ENCODE peak calls at places on chromosomes 3 and 15, in eight cellular contexts. Y is cardiac fibroblast, A is HFF-Myc, I is mucosa of descending colon, T is astrocyte of the spinal cord, K is sigmoid colon, J is adrenal gland, C is foreskin keratinocyte. H is an unnamed sample.
A peak's percentile ranks its signal among the peaks of the same experiment; 100 is the strongest.

GRCh38 chr3:106161236-106161635 is 292.4 kb upstream of the CBLB start:
- DNase-seq in Y (no peak), A (peak; percentile 5), I (no peak), T (no peak), K (no peak), J (no peak), C (no peak), H (no peak)

GRCh38 chr3:32105291-32106131 is 909 bp upstream of the GPD1L start:
- DNase-seq in Y (no peak), A (no peak), I (peak; percentile 14), T (peak; percentile 23), K (no peak), J (no peak), C (peak; percentile 19), H (peak; percentile 1)

GRCh38 chr3:9308298-9308990 is 54.4 kb upstream of the THUMPD3 start:
- DNase-seq in Y (no peak), A (no peak), I (no peak), T (no peak), K (no peak), J (no peak), C (no peak), H (no peak)

GRCh38 chr15:51493892-51494291 is 128.7 kb downstream of the DMXL2 start:
- DNase-seq in Y (peak; percentile 26), A (no peak), I (no peak), T (peak; percentile 5), K (no peak), J (no peak), C (no peak), H (no peak)

GRCh38 chr3:113223831-113224240 is 12.5 kb downstream of the BOC start:
- DNase-seq in Y (no peak), A (no peak), I (peak; percentile 28), T (no peak), K (no peak), J (no peak), C (no peak), H (no peak)

GRCh38 chr15:34154725-34155204 is 52.9 kb downstream of the PGBD4 start:
- DNase-seq in Y (peak; percentile 4), A (no peak), I (no peak), T (peak; percentile 4), K (no peak), J (no peak), C (peak; percentile 65), H (peak; percentile 34)

GRCh38 chr15:20386198-20386597 is 155.4 kb downstream of the GOLGA6L6 start:
- DNase-seq in Y (no peak), A (no peak), I (no peak), T (no peak), K (no peak), J (no peak), C (no peak), H (no peak)

GRCh38 chr3:124952456-124952855 is 17.9 kb upstream of the MUC13 start:
- DNase-seq in Y (no peak), A (no peak), I (no peak), T (no peak), K (no peak), J (no peak), C (no peak), H (no peak)

GRCh38 chr3:8450618-8451017 is 51.0 kb upstream of the LMCD1 start:
- DNase-seq in Y (peak; percentile 32), A (no peak), I (no peak), T (no peak), K (no peak), J (no peak), C (no peak), H (no peak)

GRCh38 chr3:119018690-119019463 is 15.8 kb downstream of the IGSF11 start:
- DNase-seq in Y (no peak), A (no peak), I (no peak), T (no peak), K (no peak), J (peak; percentile 56), C (no peak), H (no peak)

GRCh38 chr3:5376761-5377160 is 189.3 kb downstream of the EDEM1 start:
- DNase-seq in Y (no peak), A (no peak), I (peak; percentile 74), T (no peak), K (no peak), J (no peak), C (no peak), H (no peak)

GRCh38 chr15:72758195-72758594 is 25.4 kb downstream of the ADPGK start:
- DNase-seq in Y (peak; percentile 93), A (peak; percentile 16), I (no peak), T (peak; percentile 94), K (no peak), J (no peak), C (peak; percentile 42), H (peak; percentile 16)

GRCh38 chr3:36969540-36970432 is 23.1 kb downstream of the EPM2AIP1 start:
- DNase-seq in Y (peak; percentile 51), A (peak; percentile 52), I (no peak), T (peak; percentile 45), K (no peak), J (peak; percentile 68), C (peak; percentile 96), H (peak; percentile 58)

GRCh38 chr3:155791190-155791589 is 14.9 kb downstream of the C3orf33 start:
- DNase-seq in Y (no peak), A (no peak), I (no peak), T (no peak), K (no peak), J (no peak), C (no peak), H (no peak)

GRCh38 chr3:73653877-73654276 is 29.1 kb upstream of the PDZRN3 start:
- DNase-seq in Y (peak; percentile 23), A (no peak), I (no peak), T (peak; percentile 41), K (no peak), J (no peak), C (no peak), H (no peak)

GRCh38 chr15:85312486-85312885 is 67.9 kb upstream of the AKAP13 start:
- DNase-seq in Y (peak; percentile 29), A (no peak), I (no peak), T (peak; percentile 80), K (no peak), J (no peak), C (no peak), H (no peak)

GRCh38 chr15:85314139-85314538 is 66.3 kb upstream of the AKAP13 start:
- DNase-seq in Y (no peak), A (no peak), I (no peak), T (peak; percentile 28), K (no peak), J (no peak), C (no peak), H (no peak)

GRCh38 chr15:85313339-85313738 is 67.1 kb upstream of the AKAP13 start:
- DNase-seq in Y (no peak), A (no peak), I (no peak), T (no peak), K (no peak), J (no peak), C (no peak), H (no peak)

GRCh38 chr15:85311647-85312046 is 68.8 kb upstream of the AKAP13 start:
- DNase-seq in Y (no peak), A (no peak), I (no peak), T (no peak), K (no peak), J (no peak), C (no peak), H (no peak)

GRCh38 chr15:85312925-85313324 is 67.5 kb upstream of the AKAP13 start:
- DNase-seq in Y (peak; percentile 74), A (no peak), I (no peak), T (peak; percentile 92), K (no peak), J (no peak), C (no peak), H (no peak)
- TF ChIP-seq CTCF in Y (peak; percentile 51), A (no peak), I (no peak), T (peak; percentile 45), K (no peak), J (peak; percentile 18), C (peak; percentile 23), H (no peak)

GRCh38 chr15:94383041-94383440 is 151.7 kb downstream of the MCTP2 start:
- DNase-seq in Y (no peak), A (no peak), I (no peak), T (no peak), K (no peak), J (no peak), C (no peak), H (no peak)

GRCh38 chr15:94387854-94388441 is 156.6 kb downstream of the MCTP2 start:
- DNase-seq in Y (no peak), A (no peak), I (peak; percentile 10), T (no peak), K (no peak), J (no peak), C (no peak), H (no peak)

GRCh38 chr15:94385441-94385840 is 154.1 kb downstream of the MCTP2 start:
- DNase-seq in Y (no peak), A (no peak), I (no peak), T (no peak), K (no peak), J (no peak), C (no peak), H (no peak)

GRCh38 chr15:94383706-94384105 is 152.3 kb downstream of the MCTP2 start:
- DNase-seq in Y (no peak), A (no peak), I (no peak), T (no peak), K (no peak), J (no peak), C (peak; percentile 16), H (peak; percentile 13)

DNA sequence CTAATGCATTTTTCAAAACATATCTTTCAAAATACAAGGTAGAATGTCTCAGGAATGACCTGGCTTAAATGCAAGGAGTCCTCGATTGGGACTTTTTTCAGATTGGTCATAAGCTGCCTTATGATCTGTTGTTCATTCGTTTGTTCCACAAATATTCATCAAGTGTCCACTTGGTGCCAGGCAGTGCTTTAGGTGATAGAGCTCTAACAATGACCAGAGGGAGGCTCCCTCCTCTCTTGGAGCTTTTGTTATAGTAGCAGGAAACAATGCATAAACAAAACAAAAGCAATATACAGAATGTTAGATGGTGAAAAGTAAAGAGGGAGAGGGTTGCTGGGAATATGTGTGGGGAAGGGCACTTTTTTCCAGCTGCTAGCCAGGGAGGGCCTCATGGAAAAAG is 156.1 kb downstream of the MCTP2 start:
- DNase-seq in Y (no peak), A (no peak), I (no peak), T (no peak), K (no peak), J (no peak), C (no peak), H (no peak)
- TF ChIP-seq CTCF in Y (no peak), A (no peak), I (no peak), T (no peak), K (no peak), J (no peak), C (no peak), H (no peak)

GRCh38 chr3:134772591-134772990 is 22.5 kb upstream of the EPHB1 start:
- DNase-seq in Y (no peak), A (no peak), I (no peak), T (no peak), K (no peak), J (no peak), C (no peak), H (no peak)
- TF ChIP-seq CTCF in Y (no peak), A (no peak), I (no peak), T (no peak), K (no peak), J (no peak), C (no peak), H (no peak)

DNA sequence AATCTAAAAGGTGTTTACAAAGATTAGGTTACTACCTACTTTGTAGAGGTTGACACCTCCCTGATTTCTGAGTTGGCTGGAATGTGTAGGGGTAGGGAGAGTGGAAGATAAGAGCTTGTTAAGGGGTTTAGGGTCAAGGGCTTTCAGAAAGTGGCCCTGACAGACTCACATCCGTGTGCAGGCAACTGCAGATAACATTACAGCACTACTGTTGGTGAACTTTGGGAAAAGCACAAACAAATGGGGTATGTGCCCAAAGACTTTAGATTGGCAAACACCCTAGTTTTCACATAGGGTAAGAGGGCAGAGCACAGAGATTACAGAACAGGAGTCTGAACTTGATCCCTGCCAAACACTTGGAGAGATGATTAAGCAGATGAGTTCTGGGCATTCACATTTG is 375.7 kb downstream of the EPHB1 start:
- DNase-seq in Y (no peak), A (no peak), I (no peak), T (no peak), K (no peak), J (no peak), C (no peak), H (no peak)
- TF ChIP-seq CTCF in Y (no peak), A (no peak), I (no peak), T (no peak), K (no peak), J (no peak), C (no peak), H (no peak)